ENCODE peak calls at places on chromosome 14, in five cellular contexts. L is lower lobe of right lung, Y is Calu3, X is heart right ventricle, B is SK-N-SH. W is an unnamed sample.

GRCh38 chr14:90184571-90185266 is 71.6 kb upstream of the PSMC1 start:
- DNase-seq in L (no peak), Y (no peak), X (no peak), B (no peak), W (no peak)

GRCh38 chr14:99271951-99272668 is at the start of gene BCL11B:
- DNase-seq in L (peak; percentile 72), Y (peak; percentile 70), X (peak; percentile 46), B (peak; percentile 78), W (peak; percentile 90)

GRCh38 chr14:53946404-53947400 is 9.9 kb downstream of the BMP4 start:
- DNase-seq in L (no peak), Y (no peak), X (no peak), B (peak; percentile 51), W (no peak)

GRCh38 chr14:61145903-61146411 is 135.2 kb downstream of the TMEM30B start:
- DNase-seq in L (no peak), Y (no peak), X (no peak), B (peak; percentile 46), W (no peak)

GRCh38 chr14:101360045-101360931 is 201.0 kb upstream of the DIO3 start:
- DNase-seq in L (no peak), Y (no peak), X (peak; percentile 32), B (no peak), W (no peak)

GRCh38 chr14:85701763-85702162 is 171.8 kb downstream of the FLRT2 start:
- DNase-seq in L (no peak), Y (no peak), X (no peak), B (no peak), W (no peak)

GRCh38 chr14:58942516-58942915 is 246.0 kb upstream of the DAAM1 start:
- DNase-seq in L (no peak), Y (no peak), X (no peak), B (no peak), W (no peak)

GRCh38 chr14:55454264-55455151 is 14.1 kb upstream of the TBPL2 start:
- DNase-seq in L (no peak), Y (peak; percentile 41), X (no peak), B (peak; percentile 79), W (no peak)

GRCh38 chr14:69615471-69616407 is 4.3 kb downstream of the SUSD6 start:
- DNase-seq in L (no peak), Y (peak; percentile 34), X (no peak), B (no peak), W (no peak)

GRCh38 chr14:92472860-92473259 is 40.7 kb upstream of the RIN3 start:
- DNase-seq in L (no peak), Y (no peak), X (no peak), B (no peak), W (peak; percentile 11)

GRCh38 chr14:88551094-88551870 is 3.5 kb downstream of the PTPN21 start:
- DNase-seq in L (peak; percentile 81), Y (peak; percentile 88), X (peak; percentile 81), B (peak; percentile 88), W (peak; percentile 83)

GRCh38 chr14:90784621-90785270 is 31.5 kb downstream of the TTC7B start:
- DNase-seq in L (no peak), Y (no peak), X (no peak), B (no peak), W (no peak)

GRCh38 chr14:58641509-58641908 is 3.7 kb downstream of the DACT1 start:
- DNase-seq in L (no peak), Y (no peak), X (no peak), B (no peak), W (no peak)

GRCh38 chr14:92247347-92247746 is 75.6 kb upstream of the SLC24A4 start:
- DNase-seq in L (no peak), Y (no peak), X (no peak), B (no peak), W (no peak)

GRCh38 chr14:45526715-45527549 is 273.9 kb upstream of the MIS18BP1 start:
- DNase-seq in L (no peak), Y (peak; percentile 40), X (no peak), B (peak; percentile 21), W (no peak)

GRCh38 chr14:54026671-54027070 is 70.0 kb upstream of the BMP4 start:
- DNase-seq in L (no peak), Y (no peak), X (no peak), B (no peak), W (no peak)

GRCh38 chr14:68822964-68823363 is 30.1 kb upstream of the ZFP36L1 start:
- DNase-seq in L (no peak), Y (no peak), X (no peak), B (no peak), W (no peak)

GRCh38 chr14:61406670-61407069 is 85.3 kb downstream of the PRKCH start:
- DNase-seq in L (no peak), Y (no peak), X (no peak), B (no peak), W (no peak)

GRCh38 chr14:104792101-104792884 is 3.3 kb downstream of the AKT1 start:
- DNase-seq in L (peak; percentile 89), Y (no peak), X (peak; percentile 72), B (no peak), W (no peak)

GRCh38 chr14:47959753-47960152 is 284.3 kb upstream of the MDGA2 start:
- DNase-seq in L (no peak), Y (no peak), X (no peak), B (no peak), W (no peak)

GRCh38 chr14:99660006-99660566 is 15.2 kb downstream of the HHIPL1 start:
- DNase-seq in L (no peak), Y (no peak), X (no peak), B (no peak), W (no peak)

GRCh38 chr14:45426685-45427282 is 173.8 kb upstream of the MIS18BP1 start:
- DNase-seq in L (no peak), Y (peak; percentile 6), X (no peak), B (peak; percentile 10), W (no peak)

GRCh38 chr14:71165121-71165574 is 257.9 kb downstream of the PCNX1 start:
- DNase-seq in L (no peak), Y (peak; percentile 45), X (no peak), B (no peak), W (no peak)

GRCh38 chr14:104553166-104554087 is 26.1 kb upstream of the C14orf180 start:
- DNase-seq in L (peak; percentile 41), Y (no peak), X (no peak), B (peak; percentile 21), W (no peak)

GRCh38 chr14:77809011-77809410 is 9.1 kb downstream of the ADCK1 start:
- DNase-seq in L (no peak), Y (no peak), X (no peak), B (no peak), W (no peak)

GRCh38 chr14:77808250-77808649 is 8.3 kb downstream of the ADCK1 start:
- DNase-seq in L (no peak), Y (no peak), X (no peak), B (no peak), W (no peak)

GRCh38 chr14:77805703-77806102 is 5.8 kb downstream of the ADCK1 start:
- DNase-seq in L (no peak), Y (no peak), X (no peak), B (no peak), W (no peak)

GRCh38 chr14:77800814-77801213 is 905 bp downstream of the ADCK1 start:
- DNase-seq in L (no peak), Y (no peak), X (no peak), B (no peak), W (no peak)

DNA sequence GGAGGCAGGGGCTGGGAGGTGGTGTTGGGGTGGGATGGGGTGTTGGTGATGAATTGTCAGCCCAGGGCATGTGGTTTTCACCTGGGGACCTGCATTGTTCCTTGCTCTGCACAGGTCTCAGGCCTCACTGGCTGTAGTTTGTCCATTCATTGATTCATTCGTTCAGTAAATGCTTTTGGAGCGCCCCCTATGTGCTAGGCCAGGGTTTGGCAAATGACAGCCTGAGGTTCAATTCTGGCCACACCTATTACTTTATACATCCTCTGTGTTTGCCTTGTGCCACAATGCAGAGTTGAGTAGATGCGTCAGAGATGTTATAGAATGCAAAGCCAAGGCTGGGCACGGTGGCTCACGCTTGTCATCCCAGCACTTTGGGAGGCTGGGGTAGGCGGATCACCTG is 4.7 kb downstream of the ADCK1 start:
- DNase-seq in L (no peak), Y (peak; percentile 27), X (no peak), B (no peak), W (no peak)
- TF ChIP-seq CTCF in L (peak; percentile 11), Y (no peak), X (no peak), B (peak; percentile 42), W (peak; percentile 46)

GRCh38 chr14:106509795-106510194 is 983.4 kb downstream of the TMEM121 start:
- DNase-seq in L (no peak), Y (no peak), X (no peak), B (no peak), W (no peak)

GRCh38 chr14:106506901-106507305 is 980.5 kb downstream of the TMEM121 start:
- DNase-seq in L (no peak), Y (no peak), X (no peak), B (no peak), W (no peak)

GRCh38 chr14:106507354-106507753 is 981.0 kb downstream of the TMEM121 start:
- DNase-seq in L (no peak), Y (no peak), X (no peak), B (no peak), W (no peak)

GRCh38 chr14:106509176-106509575 is 982.8 kb downstream of the TMEM121 start:
- DNase-seq in L (no peak), Y (no peak), X (no peak), B (no peak), W (no peak)

GRCh38 chr14:106508216-106508615 is 981.8 kb downstream of the TMEM121 start:
- DNase-seq in L (no peak), Y (no peak), X (no peak), B (peak; percentile 18), W (no peak)
- TF ChIP-seq CTCF in L (no peak), Y (no peak), X (no peak), B (peak; percentile 48), W (no peak)

DNA sequence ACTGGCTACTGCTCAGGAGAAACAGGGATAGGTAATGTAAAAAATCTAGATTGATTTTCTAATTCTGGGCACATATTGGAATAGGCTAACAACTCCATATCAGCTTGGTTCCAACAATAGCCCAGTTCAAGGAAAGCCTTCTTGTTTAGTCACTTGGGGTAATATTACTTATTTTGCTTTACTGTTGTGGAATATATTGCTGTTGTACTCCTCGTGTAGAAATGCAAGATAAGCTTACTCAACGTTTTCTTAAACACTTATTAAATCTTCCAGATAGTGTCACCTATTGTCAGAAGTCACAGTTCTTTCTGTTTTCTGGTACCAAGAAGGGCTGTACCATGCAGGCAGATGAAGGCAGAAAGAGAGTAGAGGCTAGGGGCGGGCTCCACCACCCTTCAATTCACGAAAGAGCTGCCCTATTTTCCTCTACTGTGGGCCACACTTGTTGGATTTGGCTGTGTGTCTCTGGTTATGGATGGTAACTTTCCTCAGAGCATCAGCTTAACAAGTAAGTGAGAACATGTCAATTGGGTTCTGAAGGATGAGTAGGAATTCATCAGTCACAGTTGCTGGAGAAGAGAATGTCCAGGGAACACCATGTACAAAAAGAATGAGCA is 38.0 kb downstream of the CLMN start:
- DNase-seq in L (no peak), Y (no peak), X (no peak), B (no peak), W (no peak)
- TF ChIP-seq CTCF in L (no peak), Y (no peak), X (no peak), B (no peak), W (no peak)

GRCh38 chr14:67526181-67526580 is 6.9 kb upstream of the PLEKHH1 start:
- DNase-seq in L (no peak), Y (no peak), X (no peak), B (no peak), W (no peak)

GRCh38 chr14:67527756-67528155 is 5.3 kb upstream of the PLEKHH1 start:
- DNase-seq in L (no peak), Y (no peak), X (no peak), B (no peak), W (no peak)

GRCh38 chr14:67525389-67525788 is 7.7 kb upstream of the PLEKHH1 start:
- DNase-seq in L (no peak), Y (no peak), X (no peak), B (no peak), W (no peak)

GRCh38 chr14:67524152-67524963 is 8.7 kb upstream of the PLEKHH1 start:
- DNase-seq in L (no peak), Y (peak; percentile 23), X (no peak), B (no peak), W (no peak)

GRCh38 chr14:67526676-67527459 is 6.2 kb upstream of the PLEKHH1 start:
- DNase-seq in L (no peak), Y (peak; percentile 45), X (no peak), B (peak; percentile 65), W (no peak)
- TF ChIP-seq CTCF in L (peak; percentile 69), Y (peak; percentile 90), X (peak; percentile 63), B (peak; percentile 86), W (peak; percentile 81)

W was measured in type B pancreatic cell.